ENCODE peak calls at places on chromosomes 2 and 18, in seven cellular contexts. U is activated CD4-positive, CD25-positive, alpha-beta regulatory T cell; J is T-helper 17 cell; S is effector memory CD4-positive, alpha-beta T cell; C is SJSA1; Z is EH; H is heart right ventricle. V is an unnamed sample.

GRCh38 chr18:37536646-37537045 is 29.0 kb downstream of the CELF4 start:
- DNase-seq in C (no peak), Z (no peak), S (no peak), U (no peak), J (no peak), H (no peak), V (no peak)

GRCh38 chr2:41914936-41915335 is 132.9 kb upstream of the PKDCC start:
- DNase-seq in C (no peak), U (no peak), S (no peak), J (no peak), Z (no peak), H (no peak), V (no peak)

GRCh38 chr2:142082363-142082762 is 48.5 kb downstream of the LRP1B start:
- DNase-seq in U (no peak), S (no peak), Z (no peak), J (no peak), C (no peak), H (no peak), V (no peak)

GRCh38 chr2:3293221-3293620 is 84.4 kb downstream of the EIPR1 start:
- DNase-seq in Z (no peak), U (no peak), S (no peak), H (no peak), C (no peak), J (no peak), V (no peak)

GRCh38 chr2:117980783-117981676 is 32.8 kb downstream of the CCDC93 start:
- DNase-seq in Z (peak), J (no peak), C (no peak), U (no peak), H (no peak), S (no peak), V (peak)

GRCh38 chr2:86566158-86566827 is 3.0 kb upstream of the CHMP3 start:
- DNase-seq in Z (no peak), U (no peak), H (no peak), S (no peak), C (no peak), J (no peak), V (no peak)

GRCh38 chr2:190701586-190701985 is 52.7 kb downstream of the NAB1 start:
- DNase-seq in J (no peak), C (no peak), S (no peak), H (no peak), Z (no peak), U (no peak), V (no peak)

GRCh38 chr18:22309191-22309590 is 108.5 kb downstream of the CTAGE1 start:
- DNase-seq in H (no peak), U (no peak), J (no peak), Z (peak), C (no peak), S (no peak), V (no peak)

GRCh38 chr18:47594063-47594462 is 336.4 kb downstream of the SMAD2 start:
- DNase-seq in H (no peak), U (no peak), J (no peak), C (no peak), Z (no peak), S (no peak), V (no peak)

GRCh38 chr18:22912835-22913234 is 20.3 kb upstream of the RBBP8 start:
- DNase-seq in Z (peak), J (no peak), H (no peak), C (no peak), U (no peak), S (no peak), V (no peak)

GRCh38 chr2:26298638-26299393 is 47.1 kb upstream of the SELENOI start:
- DNase-seq in U (no peak), Z (peak), S (no peak), J (no peak), C (no peak), H (peak), V (peak)

GRCh38 chr2:84495539-84496146 is 20.7 kb upstream of the DNAH6 start:
- DNase-seq in H (peak), U (no peak), S (peak), C (peak), Z (peak), J (no peak), V (peak)

GRCh38 chr2:119751706-119752105 is 8.0 kb upstream of the PTPN4 start:
- DNase-seq in C (no peak), J (no peak), H (no peak), S (no peak), Z (no peak), U (no peak), V (no peak)

GRCh38 chr18:44783371-44783770 is 102.7 kb downstream of the SETBP1 start:
- DNase-seq in Z (no peak), H (no peak), U (no peak), J (no peak), C (no peak), S (no peak), V (no peak)

GRCh38 chr2:42906557-42907380 is 114.4 kb upstream of the HAAO start:
- DNase-seq in J (no peak), U (no peak), H (peak), Z (peak), C (peak), S (no peak), V (peak)

GRCh38 chr18:14767474-14767873 is 19.5 kb downstream of the ANKRD30B start:
- DNase-seq in U (no peak), Z (no peak), C (no peak), J (no peak), S (no peak), H (no peak), V (peak)

GRCh38 chr18:75880266-75880665 is 452.8 kb upstream of the SMIM21 start:
- DNase-seq in U (no peak), Z (no peak), J (no peak), S (no peak), H (no peak), C (no peak), V (no peak)

GRCh38 chr2:156817430-156817829 is 381.3 kb downstream of the GPD2 start:
- DNase-seq in U (no peak), S (no peak), Z (no peak), J (no peak), C (no peak), H (no peak), V (no peak)

GRCh38 chr2:184554736-184555135 is 43.6 kb upstream of the ZNF804A start:
- DNase-seq in H (no peak), J (no peak), S (no peak), U (no peak), C (no peak), Z (peak), V (no peak)

GRCh38 chr2:74439373-74440004 is 2.2 kb downstream of the RTKN start:
- DNase-seq in H (no peak), U (no peak), Z (no peak), J (no peak), S (no peak), C (no peak), V (no peak)

GRCh38 chr2:48601349-48601748 is 16.3 kb upstream of the GTF2A1L start:
- DNase-seq in U (no peak), J (no peak), Z (no peak), S (no peak), C (no peak), H (peak), V (no peak)

GRCh38 chr2:104164721-104165252 is 689.1 kb upstream of the POU3F3 start:
- DNase-seq in Z (no peak), U (no peak), H (no peak), S (no peak), J (no peak), C (no peak), V (no peak)